ENCODE peak calls at places on chromosomes 12 and 14, in four cellular contexts. E is lower lobe of right lung, X is heart right ventricle, A is breast epithelium. S is an unnamed sample. For H3K36me3 and H3K4me1, the result is how much of the 10 kb centered on the place peaks cover.

GRCh38 chr14:74886001-74886400 is 4.3 kb downstream of the DLST start:
- DNase-seq in E (no peak), X (no peak), A (no peak), S (no peak)

GRCh38 chr12:42481368-42481767 is 108.2 kb downstream of the PRICKLE1 start:
- DNase-seq in E (no peak), X (no peak), A (no peak), S (no peak)

GRCh38 chr12:13564266-13564810 is 367.8 kb downstream of the EMP1 start:
- DNase-seq in E (no peak), X (no peak), A (no peak), S (no peak)

GRCh38 chr14:103546651-103547454 is 15.6 kb downstream of the BAG5 start:
- DNase-seq in E (peak), X (peak), A (peak), S (no peak)

GRCh38 chr12:89225401-89225800 is 126.9 kb downstream of the DUSP6 start:
- DNase-seq in E (peak), X (no peak), A (no peak), S (no peak)

GRCh38 chr14:56092761-56093160 is 25.4 kb upstream of the PELI2 start:
- DNase-seq in E (no peak), X (no peak), A (no peak), S (no peak)

GRCh38 chr12:68378859-68379628 is 46.9 kb upstream of the MDM1 start:
- DNase-seq in E (peak), X (no peak), A (no peak), S (no peak)

GRCh38 chr14:61872452-61872851 is 110.2 kb downstream of the SNAPC1 start:
- DNase-seq in E (no peak), X (no peak), A (no peak), S (no peak)

GRCh38 chr12:21666722-21667121 is 9.1 kb upstream of the LDHB start:
- DNase-seq in E (no peak), X (no peak), A (no peak), S (no peak)

GRCh38 chr12:52446346-52447045 is 5.5 kb downstream of the KRT6B start:
- DNase-seq in E (no peak), X (no peak), A (no peak), S (no peak)

GRCh38 chr12:94172973-94173372 is 24.6 kb downstream of the PLXNC1 start:
- DNase-seq in E (no peak), X (no peak), A (no peak), S (no peak)

GRCh38 chr12:109727746-109728726 is 14.4 kb downstream of the FAM222A start:
- DNase-seq in E (peak), X (no peak), A (no peak), S (no peak)

GRCh38 chr12:65902504-65902903 is 78.2 kb downstream of the HMGA2 start:
- DNase-seq in E (no peak), X (no peak), A (no peak), S (no peak)

GRCh38 chr14:96554315-96554910 is 52.2 kb downstream of the PAPOLA start:
- DNase-seq in E (no peak), X (no peak), A (no peak), S (no peak)

GRCh38 chr14:99946652-99947489 is 118.4 kb upstream of the EVL start:
- DNase-seq in E (no peak), X (peak), A (no peak), S (no peak)

GRCh38 chr12:56990648-56991318 is 15.6 kb downstream of the ZBTB39 start:
- DNase-seq in E (no peak), X (no peak), A (no peak), S (no peak)

DNA sequence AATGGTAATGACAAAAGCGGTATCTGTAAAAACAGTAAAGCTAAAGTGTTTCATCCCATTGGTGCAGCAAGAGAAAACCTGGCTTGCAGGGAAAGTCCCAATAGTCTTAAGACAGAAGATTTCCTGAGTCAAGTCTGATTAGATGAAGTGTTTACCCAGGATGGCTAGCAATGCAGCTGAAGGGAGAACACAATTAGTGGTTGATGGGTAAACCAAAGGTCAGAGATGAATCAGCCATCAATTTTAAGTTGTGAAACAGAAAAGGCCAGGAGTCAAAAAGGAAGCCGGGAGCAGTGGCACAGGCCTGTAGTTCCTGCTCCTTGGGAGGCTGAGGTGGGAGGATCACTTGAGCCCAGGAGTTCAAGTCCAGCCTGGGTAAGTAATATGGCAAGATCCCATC is 52.6 kb downstream of the SEC23A start:
- DNase-seq in E (no peak), X (no peak), A (no peak), S (no peak)
- H3K36me3 ChIP-seq in E (half or more), X (under half), A (under half), S (half or more)

DNA sequence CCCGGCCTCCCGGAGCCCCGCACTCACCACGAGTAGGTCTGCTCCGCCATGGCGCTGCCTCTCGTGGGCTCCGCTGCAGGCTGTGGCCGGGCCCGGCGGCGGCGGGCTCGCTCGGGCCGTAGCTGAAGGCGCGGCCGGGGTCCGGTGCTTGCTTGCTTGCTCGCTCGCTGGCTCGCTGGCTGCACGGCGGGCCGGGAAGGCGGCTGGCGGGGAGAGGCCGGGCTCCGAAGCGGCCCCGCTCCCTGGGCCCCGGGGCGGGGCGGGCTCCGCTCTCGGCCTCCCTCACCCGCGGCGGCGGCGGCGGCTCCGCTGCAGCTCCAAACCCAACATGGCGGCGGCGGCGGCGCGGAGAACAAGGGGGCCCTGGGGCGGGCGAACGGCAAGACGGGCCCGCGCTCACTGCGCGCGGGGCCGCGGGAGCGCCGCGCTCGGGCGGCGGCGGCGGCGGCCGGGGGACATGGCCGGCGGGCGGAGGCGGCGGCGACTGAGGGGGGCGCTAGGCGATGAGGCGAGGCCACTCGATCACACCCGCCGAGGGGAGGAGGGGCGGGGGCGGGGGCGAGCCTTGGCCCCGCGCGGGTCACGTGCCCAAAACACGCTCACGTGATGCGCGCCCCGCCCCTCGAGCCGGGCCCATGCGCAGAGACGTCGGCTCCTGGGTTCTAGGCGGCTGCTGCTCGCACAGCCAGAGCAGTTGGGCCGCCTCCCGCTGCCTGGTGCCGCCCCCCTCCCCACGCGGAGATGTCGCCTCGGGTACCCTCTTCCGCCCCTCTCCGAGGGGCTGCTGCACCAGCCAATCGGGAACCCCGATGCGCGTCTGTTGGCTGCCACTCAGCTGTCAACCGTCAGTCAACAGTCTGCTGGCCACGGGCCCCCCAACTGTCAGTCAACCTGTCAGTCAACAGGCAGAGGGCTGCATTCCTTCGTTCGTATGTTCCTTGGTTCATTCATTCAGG is at the start of gene SPPL3:
- DNase-seq in E (peak), X (peak), A (peak), S (peak)
- TF ChIP-seq CTCF in E (no peak), X (no peak), A (no peak), S (no peak)

GRCh38 chr12:76081909-76082308 is 2.6 kb downstream of the NAP1L1 start:
- DNase-seq in E (no peak), X (no peak), A (no peak), S (no peak)

GRCh38 chr12:76080017-76080728 is 4.3 kb downstream of the NAP1L1 start:
- DNase-seq in E (no peak), X (no peak), A (no peak), S (no peak)

GRCh38 chr12:76083246-76083735 is 1.2 kb downstream of the NAP1L1 start:
- DNase-seq in E (peak), X (no peak), A (no peak), S (no peak)

GRCh38 chr12:76078748-76079147 is 5.7 kb downstream of the NAP1L1 start:
- DNase-seq in E (no peak), X (no peak), A (no peak), S (no peak)

GRCh38 chr12:76080729-76081415 is 3.6 kb downstream of the NAP1L1 start:
- DNase-seq in E (no peak), X (no peak), A (no peak), S (no peak)
- H3K4me1 ChIP-seq in E (half or more), X (half or more), A (under half), S (under half)

DNA sequence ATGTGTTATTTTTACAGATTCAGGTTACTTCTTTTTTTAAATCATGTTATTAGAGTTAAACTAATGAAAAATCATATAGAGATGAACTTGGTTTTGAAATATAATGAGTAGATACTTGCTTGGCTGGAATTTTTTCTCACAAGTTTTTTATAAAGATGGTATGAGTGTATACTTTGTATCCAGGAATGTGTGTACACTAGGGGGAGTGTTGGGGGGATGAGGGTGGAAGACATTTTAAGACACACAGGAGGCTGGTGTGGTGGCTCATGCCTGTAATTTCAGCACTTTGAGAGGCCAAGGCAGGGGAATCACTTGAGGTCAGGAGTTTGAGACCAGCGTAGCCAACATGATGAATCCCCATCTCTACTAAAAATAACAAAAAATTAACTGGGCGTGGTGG is 23.2 kb downstream of the PPM1A start:
- DNase-seq in E (no peak), X (no peak), A (no peak), S (no peak)
- H3K36me3 ChIP-seq in E (under half), X (under half), A (under half), S (under half)

GRCh38 chr14:76287063-76287462 is 88.9 kb upstream of the ESRRB start:
- DNase-seq in E (no peak), X (no peak), A (no peak), S (no peak)
- TF ChIP-seq CTCF in E (no peak), X (no peak), A (no peak), S (no peak)

DNA sequence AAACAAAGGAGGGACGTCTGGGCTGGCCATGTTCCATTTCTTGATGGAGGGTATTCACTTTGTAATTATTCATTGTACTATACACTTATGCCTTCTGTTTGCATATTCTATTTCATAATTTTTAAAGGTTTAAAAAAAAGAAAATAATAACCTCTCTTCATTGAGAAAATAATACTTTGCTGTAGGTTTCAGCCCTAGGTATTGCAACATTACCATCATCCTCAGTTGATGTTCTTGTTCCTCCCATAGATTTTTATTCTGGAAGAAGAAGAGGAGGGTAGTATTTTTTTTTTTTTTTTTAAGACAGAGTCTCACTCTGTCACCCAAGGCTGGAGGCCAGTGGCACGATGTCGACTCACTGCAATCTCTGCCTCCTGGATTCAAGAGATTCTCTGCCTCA is 54.7 kb downstream of the PHLDA1 start:
- DNase-seq in E (no peak), X (no peak), A (no peak), S (no peak)
- H3K4me1 ChIP-seq in E (half or more), X (half or more), A (under half), S (half or more)

GRCh38 chr14:105855893-105856675 is 329.7 kb downstream of the TMEM121 start:
- DNase-seq in E (no peak), X (no peak), A (peak), S (no peak)
- H3K36me3 ChIP-seq in E (under half), X (under half), A (under half), S (under half)

S was measured in thoracic aorta.